ENCODE peak calls at places on chromosomes 1 and 21, in eight cellular contexts. One of them, this sample, is unnamed.

GRCh38 chr1:39418223-39418622 is 73.2 kb upstream of the BMP8A start:
- DNase-seq in heart right ventricle: no peak
- DNase-seq in fibroblast of gingiva: no peak
- DNase-seq in central memory CD4-positive, alpha-beta T cell: no peak
- DNase-seq in LoVo: no peak
- DNase-seq in WERI-Rb-1: no peak
- DNase-seq in stimulated activated CD4-positive, alpha-beta T cell treated with anti-CD3 and anti-CD28 coated beads, Interleukin-12 subunit alpha, Interleukin-12 subunit beta, amount 100 ng/mL, for 4 hours: no peak
- DNase-seq in LHCN-M2: peak; percentile 31
- DNase-seq in this sample: no peak

GRCh38 chr1:187621961-187622360 is 793.2 kb downstream of the PLA2G4A start:
- DNase-seq in heart right ventricle: no peak
- DNase-seq in fibroblast of gingiva: no peak
- DNase-seq in central memory CD4-positive, alpha-beta T cell: no peak
- DNase-seq in LoVo: no peak
- DNase-seq in WERI-Rb-1: no peak
- DNase-seq in stimulated activated CD4-positive, alpha-beta T cell treated with anti-CD3 and anti-CD28 coated beads, Interleukin-12 subunit alpha, Interleukin-12 subunit beta, amount 100 ng/mL, for 4 hours: no peak
- DNase-seq in LHCN-M2: peak; percentile 80
- DNase-seq in this sample: no peak

GRCh38 chr1:173193639-173194038 is 13.5 kb downstream of the TNFSF4 start:
- DNase-seq in heart right ventricle: no peak
- DNase-seq in fibroblast of gingiva: peak; percentile 71
- DNase-seq in central memory CD4-positive, alpha-beta T cell: no peak
- DNase-seq in LoVo: no peak
- DNase-seq in WERI-Rb-1: no peak
- DNase-seq in stimulated activated CD4-positive, alpha-beta T cell treated with anti-CD3 and anti-CD28 coated beads, Interleukin-12 subunit alpha, Interleukin-12 subunit beta, amount 100 ng/mL, for 4 hours: no peak
- DNase-seq in LHCN-M2: peak; percentile 97
- DNase-seq in this sample: no peak

GRCh38 chr21:28336299-28336698 is 656.4 kb downstream of the LTN1 start:
- DNase-seq in heart right ventricle: no peak
- DNase-seq in fibroblast of gingiva: peak; percentile 87
- DNase-seq in central memory CD4-positive, alpha-beta T cell: no peak
- DNase-seq in LoVo: no peak
- DNase-seq in WERI-Rb-1: no peak
- DNase-seq in stimulated activated CD4-positive, alpha-beta T cell treated with anti-CD3 and anti-CD28 coated beads, Interleukin-12 subunit alpha, Interleukin-12 subunit beta, amount 100 ng/mL, for 4 hours: no peak
- DNase-seq in LHCN-M2: peak; percentile 68
- DNase-seq in this sample: no peak

GRCh38 chr21:43728467-43729390 is 9.8 kb downstream of the PDXK start:
- DNase-seq in heart right ventricle: peak; percentile 94
- DNase-seq in fibroblast of gingiva: peak; percentile 95
- DNase-seq in central memory CD4-positive, alpha-beta T cell: peak; percentile 81
- DNase-seq in LoVo: no peak
- DNase-seq in WERI-Rb-1: peak; percentile 97
- DNase-seq in stimulated activated CD4-positive, alpha-beta T cell treated with anti-CD3 and anti-CD28 coated beads, Interleukin-12 subunit alpha, Interleukin-12 subunit beta, amount 100 ng/mL, for 4 hours: peak; percentile 73
- DNase-seq in LHCN-M2: peak; percentile 97
- DNase-seq in this sample: peak; percentile 82

GRCh38 chr21:42913461-42913860 is 12.0 kb downstream of the ERVH48-1 start:
- DNase-seq in heart right ventricle: no peak
- DNase-seq in fibroblast of gingiva: peak; percentile 67
- DNase-seq in central memory CD4-positive, alpha-beta T cell: no peak
- DNase-seq in LoVo: no peak
- DNase-seq in WERI-Rb-1: no peak
- DNase-seq in stimulated activated CD4-positive, alpha-beta T cell treated with anti-CD3 and anti-CD28 coated beads, Interleukin-12 subunit alpha, Interleukin-12 subunit beta, amount 100 ng/mL, for 4 hours: no peak
- DNase-seq in LHCN-M2: no peak
- DNase-seq in this sample: no peak

GRCh38 chr1:52662645-52663313 is 29.8 kb downstream of the SHISAL2A start:
- DNase-seq in heart right ventricle: no peak
- DNase-seq in fibroblast of gingiva: peak; percentile 81
- DNase-seq in central memory CD4-positive, alpha-beta T cell: no peak
- DNase-seq in LoVo: peak; percentile 40
- DNase-seq in WERI-Rb-1: peak; percentile 52
- DNase-seq in stimulated activated CD4-positive, alpha-beta T cell treated with anti-CD3 and anti-CD28 coated beads, Interleukin-12 subunit alpha, Interleukin-12 subunit beta, amount 100 ng/mL, for 4 hours: no peak
- DNase-seq in LHCN-M2: peak; percentile 68
- DNase-seq in this sample: no peak

GRCh38 chr1:153963850-153964331 is 554 bp upstream of the SLC39A1 start:
- DNase-seq in heart right ventricle: no peak
- DNase-seq in fibroblast of gingiva: no peak
- DNase-seq in central memory CD4-positive, alpha-beta T cell: no peak
- DNase-seq in LoVo: peak; percentile 80
- DNase-seq in WERI-Rb-1: peak; percentile 86
- DNase-seq in stimulated activated CD4-positive, alpha-beta T cell treated with anti-CD3 and anti-CD28 coated beads, Interleukin-12 subunit alpha, Interleukin-12 subunit beta, amount 100 ng/mL, for 4 hours: no peak
- DNase-seq in LHCN-M2: no peak
- DNase-seq in this sample: no peak

GRCh38 chr1:177334276-177334675 is 163.5 kb downstream of the BRINP2 start:
- DNase-seq in heart right ventricle: no peak
- DNase-seq in fibroblast of gingiva: no peak
- DNase-seq in central memory CD4-positive, alpha-beta T cell: no peak
- DNase-seq in LoVo: no peak
- DNase-seq in WERI-Rb-1: no peak
- DNase-seq in stimulated activated CD4-positive, alpha-beta T cell treated with anti-CD3 and anti-CD28 coated beads, Interleukin-12 subunit alpha, Interleukin-12 subunit beta, amount 100 ng/mL, for 4 hours: no peak
- DNase-seq in LHCN-M2: no peak
- DNase-seq in this sample: no peak

GRCh38 chr1:184541537-184542152 is 154.8 kb downstream of the C1orf21 start:
- DNase-seq in heart right ventricle: no peak
- DNase-seq in fibroblast of gingiva: no peak
- DNase-seq in central memory CD4-positive, alpha-beta T cell: no peak
- DNase-seq in LoVo: no peak
- DNase-seq in WERI-Rb-1: no peak
- DNase-seq in stimulated activated CD4-positive, alpha-beta T cell treated with anti-CD3 and anti-CD28 coated beads, Interleukin-12 subunit alpha, Interleukin-12 subunit beta, amount 100 ng/mL, for 4 hours: no peak
- DNase-seq in LHCN-M2: no peak
- DNase-seq in this sample: no peak

GRCh38 chr21:46369520-46370235 is 45.7 kb downstream of the PCNT start:
- DNase-seq in heart right ventricle: no peak
- DNase-seq in fibroblast of gingiva: no peak
- DNase-seq in central memory CD4-positive, alpha-beta T cell: no peak
- DNase-seq in LoVo: no peak
- DNase-seq in WERI-Rb-1: no peak
- DNase-seq in stimulated activated CD4-positive, alpha-beta T cell treated with anti-CD3 and anti-CD28 coated beads, Interleukin-12 subunit alpha, Interleukin-12 subunit beta, amount 100 ng/mL, for 4 hours: no peak
- DNase-seq in LHCN-M2: no peak
- DNase-seq in this sample: no peak

GRCh38 chr1:231211005-231211857 is 29.8 kb upstream of the GNPAT start:
- DNase-seq in heart right ventricle: peak; percentile 79
- DNase-seq in fibroblast of gingiva: peak; percentile 29
- DNase-seq in central memory CD4-positive, alpha-beta T cell: peak; percentile 78
- DNase-seq in LoVo: peak; percentile 84
- DNase-seq in WERI-Rb-1: peak; percentile 93
- DNase-seq in stimulated activated CD4-positive, alpha-beta T cell treated with anti-CD3 and anti-CD28 coated beads, Interleukin-12 subunit alpha, Interleukin-12 subunit beta, amount 100 ng/mL, for 4 hours: peak; percentile 90
- DNase-seq in LHCN-M2: peak; percentile 46
- DNase-seq in this sample: peak; percentile 88

GRCh38 chr1:95286479-95286878 is 52.5 kb downstream of the RWDD3 start:
- DNase-seq in heart right ventricle: no peak
- DNase-seq in fibroblast of gingiva: no peak
- DNase-seq in central memory CD4-positive, alpha-beta T cell: no peak
- DNase-seq in LoVo: no peak
- DNase-seq in WERI-Rb-1: no peak
- DNase-seq in stimulated activated CD4-positive, alpha-beta T cell treated with anti-CD3 and anti-CD28 coated beads, Interleukin-12 subunit alpha, Interleukin-12 subunit beta, amount 100 ng/mL, for 4 hours: no peak
- DNase-seq in LHCN-M2: no peak
- DNase-seq in this sample: no peak

GRCh38 chr1:181179980-181180964 is 91.8 kb downstream of the IER5 start:
- DNase-seq in heart right ventricle: peak; percentile 58
- DNase-seq in fibroblast of gingiva: peak; percentile 66
- DNase-seq in central memory CD4-positive, alpha-beta T cell: peak; percentile 19
- DNase-seq in LoVo: no peak
- DNase-seq in WERI-Rb-1: peak; percentile 16
- DNase-seq in stimulated activated CD4-positive, alpha-beta T cell treated with anti-CD3 and anti-CD28 coated beads, Interleukin-12 subunit alpha, Interleukin-12 subunit beta, amount 100 ng/mL, for 4 hours: no peak
- DNase-seq in LHCN-M2: peak; percentile 67
- DNase-seq in this sample: peak; percentile 51

GRCh38 chr1:152479792-152480595 is 30.6 kb upstream of the LCE5A start:
- DNase-seq in heart right ventricle: peak; percentile 23
- DNase-seq in fibroblast of gingiva: no peak
- DNase-seq in central memory CD4-positive, alpha-beta T cell: peak; percentile 51
- DNase-seq in LoVo: peak; percentile 12
- DNase-seq in WERI-Rb-1: peak; percentile 89
- DNase-seq in stimulated activated CD4-positive, alpha-beta T cell treated with anti-CD3 and anti-CD28 coated beads, Interleukin-12 subunit alpha, Interleukin-12 subunit beta, amount 100 ng/mL, for 4 hours: peak; percentile 51
- DNase-seq in LHCN-M2: peak; percentile 28
- DNase-seq in this sample: no peak

GRCh38 chr1:95640746-95641145 is 406.7 kb downstream of the RWDD3 start:
- DNase-seq in heart right ventricle: no peak
- DNase-seq in fibroblast of gingiva: no peak
- DNase-seq in central memory CD4-positive, alpha-beta T cell: no peak
- DNase-seq in LoVo: no peak
- DNase-seq in WERI-Rb-1: no peak
- DNase-seq in stimulated activated CD4-positive, alpha-beta T cell treated with anti-CD3 and anti-CD28 coated beads, Interleukin-12 subunit alpha, Interleukin-12 subunit beta, amount 100 ng/mL, for 4 hours: no peak
- DNase-seq in LHCN-M2: no peak
- DNase-seq in this sample: no peak

GRCh38 chr1:23777979-23778814 is at the start of gene PITHD1:
- DNase-seq in heart right ventricle: peak; percentile 81
- DNase-seq in fibroblast of gingiva: peak; percentile 76
- DNase-seq in central memory CD4-positive, alpha-beta T cell: peak; percentile 83
- DNase-seq in LoVo: peak; percentile 88
- DNase-seq in WERI-Rb-1: peak; percentile 81
- DNase-seq in stimulated activated CD4-positive, alpha-beta T cell treated with anti-CD3 and anti-CD28 coated beads, Interleukin-12 subunit alpha, Interleukin-12 subunit beta, amount 100 ng/mL, for 4 hours: peak; percentile 70
- DNase-seq in LHCN-M2: peak; percentile 70
- DNase-seq in this sample: peak; percentile 80

GRCh38 chr1:245960171-245960570 is 546.9 kb downstream of the SMYD3 start:
- DNase-seq in heart right ventricle: no peak
- DNase-seq in fibroblast of gingiva: no peak
- DNase-seq in central memory CD4-positive, alpha-beta T cell: no peak
- DNase-seq in LoVo: no peak
- DNase-seq in WERI-Rb-1: no peak
- DNase-seq in stimulated activated CD4-positive, alpha-beta T cell treated with anti-CD3 and anti-CD28 coated beads, Interleukin-12 subunit alpha, Interleukin-12 subunit beta, amount 100 ng/mL, for 4 hours: no peak
- DNase-seq in LHCN-M2: no peak
- DNase-seq in this sample: no peak

GRCh38 chr1:206449566-206449965 is 20.7 kb upstream of the IKBKE start:
- DNase-seq in heart right ventricle: no peak
- DNase-seq in fibroblast of gingiva: no peak
- DNase-seq in central memory CD4-positive, alpha-beta T cell: no peak
- DNase-seq in LoVo: no peak
- DNase-seq in WERI-Rb-1: no peak
- DNase-seq in stimulated activated CD4-positive, alpha-beta T cell treated with anti-CD3 and anti-CD28 coated beads, Interleukin-12 subunit alpha, Interleukin-12 subunit beta, amount 100 ng/mL, for 4 hours: no peak
- DNase-seq in LHCN-M2: no peak
- DNase-seq in this sample: no peak

GRCh38 chr1:30786264-30786991 is 28.9 kb upstream of the LAPTM5 start:
- DNase-seq in heart right ventricle: peak; percentile 47
- DNase-seq in fibroblast of gingiva: no peak
- DNase-seq in central memory CD4-positive, alpha-beta T cell: no peak
- DNase-seq in LoVo: no peak
- DNase-seq in WERI-Rb-1: no peak
- DNase-seq in stimulated activated CD4-positive, alpha-beta T cell treated with anti-CD3 and anti-CD28 coated beads, Interleukin-12 subunit alpha, Interleukin-12 subunit beta, amount 100 ng/mL, for 4 hours: no peak
- DNase-seq in LHCN-M2: no peak
- DNase-seq in this sample: no peak

GRCh38 chr21:45252448-45252925 is 35.2 kb downstream of the POFUT2 start:
- DNase-seq in heart right ventricle: no peak
- DNase-seq in fibroblast of gingiva: no peak
- DNase-seq in central memory CD4-positive, alpha-beta T cell: no peak
- DNase-seq in LoVo: no peak
- DNase-seq in WERI-Rb-1: no peak
- DNase-seq in stimulated activated CD4-positive, alpha-beta T cell treated with anti-CD3 and anti-CD28 coated beads, Interleukin-12 subunit alpha, Interleukin-12 subunit beta, amount 100 ng/mL, for 4 hours: no peak
- DNase-seq in LHCN-M2: no peak
- DNase-seq in this sample: no peak

GRCh38 chr1:84375965-84376910 is 22.0 kb upstream of the DNASE2B start:
- DNase-seq in heart right ventricle: no peak
- DNase-seq in fibroblast of gingiva: no peak
- DNase-seq in central memory CD4-positive, alpha-beta T cell: no peak
- DNase-seq in LoVo: no peak
- DNase-seq in WERI-Rb-1: no peak
- DNase-seq in stimulated activated CD4-positive, alpha-beta T cell treated with anti-CD3 and anti-CD28 coated beads, Interleukin-12 subunit alpha, Interleukin-12 subunit beta, amount 100 ng/mL, for 4 hours: no peak
- DNase-seq in LHCN-M2: no peak
- DNase-seq in this sample: no peak

GRCh38 chr1:40078512-40079333 is 18.3 kb downstream of the PPT1 start:
- DNase-seq in heart right ventricle: no peak
- DNase-seq in fibroblast of gingiva: peak; percentile 30
- DNase-seq in central memory CD4-positive, alpha-beta T cell: peak; percentile 42
- DNase-seq in LoVo: peak; percentile 61
- DNase-seq in WERI-Rb-1: peak; percentile 67
- DNase-seq in stimulated activated CD4-positive, alpha-beta T cell treated with anti-CD3 and anti-CD28 coated beads, Interleukin-12 subunit alpha, Interleukin-12 subunit beta, amount 100 ng/mL, for 4 hours: peak; percentile 20
- DNase-seq in LHCN-M2: peak; percentile 69
- DNase-seq in this sample: peak; percentile 69

GRCh38 chr1:66438062-66438970 is 95.6 kb upstream of the SGIP1 start:
- DNase-seq in heart right ventricle: no peak
- DNase-seq in fibroblast of gingiva: no peak
- DNase-seq in central memory CD4-positive, alpha-beta T cell: no peak
- DNase-seq in LoVo: no peak
- DNase-seq in WERI-Rb-1: no peak
- DNase-seq in stimulated activated CD4-positive, alpha-beta T cell treated with anti-CD3 and anti-CD28 coated beads, Interleukin-12 subunit alpha, Interleukin-12 subunit beta, amount 100 ng/mL, for 4 hours: no peak
- DNase-seq in LHCN-M2: peak; percentile 49
- DNase-seq in this sample: no peak

GRCh38 chr21:32584472-32584871 is 851 bp downstream of the TCP10L start:
- DNase-seq in heart right ventricle: no peak
- DNase-seq in fibroblast of gingiva: no peak
- DNase-seq in central memory CD4-positive, alpha-beta T cell: no peak
- DNase-seq in LoVo: no peak
- DNase-seq in WERI-Rb-1: no peak
- DNase-seq in stimulated activated CD4-positive, alpha-beta T cell treated with anti-CD3 and anti-CD28 coated beads, Interleukin-12 subunit alpha, Interleukin-12 subunit beta, amount 100 ng/mL, for 4 hours: no peak
- DNase-seq in LHCN-M2: no peak
- DNase-seq in this sample: no peak

GRCh38 chr1:228048120-228048519 is 34.4 kb upstream of the ARF1 start:
- DNase-seq in heart right ventricle: no peak
- DNase-seq in fibroblast of gingiva: no peak
- DNase-seq in central memory CD4-positive, alpha-beta T cell: no peak
- DNase-seq in LoVo: no peak
- DNase-seq in WERI-Rb-1: no peak
- DNase-seq in stimulated activated CD4-positive, alpha-beta T cell treated with anti-CD3 and anti-CD28 coated beads, Interleukin-12 subunit alpha, Interleukin-12 subunit beta, amount 100 ng/mL, for 4 hours: no peak
- DNase-seq in LHCN-M2: no peak
- DNase-seq in this sample: no peak

GRCh38 chr21:46608672-46609111 is 3.8 kb upstream of the S100B start:
- DNase-seq in heart right ventricle: no peak
- DNase-seq in fibroblast of gingiva: no peak
- DNase-seq in central memory CD4-positive, alpha-beta T cell: no peak
- DNase-seq in LoVo: no peak
- DNase-seq in WERI-Rb-1: no peak
- DNase-seq in stimulated activated CD4-positive, alpha-beta T cell treated with anti-CD3 and anti-CD28 coated beads, Interleukin-12 subunit alpha, Interleukin-12 subunit beta, amount 100 ng/mL, for 4 hours: no peak
- DNase-seq in LHCN-M2: no peak
- DNase-seq in this sample: no peak

GRCh38 chr1:201348211-201348566 is 29.3 kb downstream of the TNNT2 start:
- DNase-seq in heart right ventricle: no peak
- DNase-seq in fibroblast of gingiva: peak; percentile 19
- DNase-seq in central memory CD4-positive, alpha-beta T cell: no peak
- DNase-seq in LoVo: peak; percentile 53
- DNase-seq in WERI-Rb-1: peak; percentile 88
- DNase-seq in stimulated activated CD4-positive, alpha-beta T cell treated with anti-CD3 and anti-CD28 coated beads, Interleukin-12 subunit alpha, Interleukin-12 subunit beta, amount 100 ng/mL, for 4 hours: peak; percentile 4
- DNase-seq in LHCN-M2: peak; percentile 61
- DNase-seq in this sample: no peak

GRCh38 chr1:100077525-100077924 is 55.2 kb downstream of the SASS6 start:
- DNase-seq in heart right ventricle: no peak
- DNase-seq in fibroblast of gingiva: no peak
- DNase-seq in central memory CD4-positive, alpha-beta T cell: no peak
- DNase-seq in LoVo: no peak
- DNase-seq in WERI-Rb-1: no peak
- DNase-seq in stimulated activated CD4-positive, alpha-beta T cell treated with anti-CD3 and anti-CD28 coated beads, Interleukin-12 subunit alpha, Interleukin-12 subunit beta, amount 100 ng/mL, for 4 hours: no peak
- DNase-seq in LHCN-M2: no peak
- DNase-seq in this sample: no peak

GRCh38 chr1:109807822-109808680 is 44.3 kb upstream of the EPS8L3 start:
- DNase-seq in heart right ventricle: no peak
- DNase-seq in fibroblast of gingiva: no peak
- DNase-seq in central memory CD4-positive, alpha-beta T cell: no peak
- DNase-seq in LoVo: peak; percentile 44
- DNase-seq in WERI-Rb-1: no peak
- DNase-seq in stimulated activated CD4-positive, alpha-beta T cell treated with anti-CD3 and anti-CD28 coated beads, Interleukin-12 subunit alpha, Interleukin-12 subunit beta, amount 100 ng/mL, for 4 hours: no peak
- DNase-seq in LHCN-M2: peak; percentile 51
- DNase-seq in this sample: no peak

GRCh38 chr1:154707901-154708514 is 100.0 kb upstream of the ADAR start:
- DNase-seq in heart right ventricle: no peak
- DNase-seq in fibroblast of gingiva: no peak
- DNase-seq in central memory CD4-positive, alpha-beta T cell: no peak
- DNase-seq in LoVo: no peak
- DNase-seq in WERI-Rb-1: no peak
- DNase-seq in stimulated activated CD4-positive, alpha-beta T cell treated with anti-CD3 and anti-CD28 coated beads, Interleukin-12 subunit alpha, Interleukin-12 subunit beta, amount 100 ng/mL, for 4 hours: no peak
- DNase-seq in LHCN-M2: no peak
- DNase-seq in this sample: no peak

GRCh38 chr1:65264197-65264929 is 45.0 kb upstream of the DNAJC6 start:
- DNase-seq in heart right ventricle: no peak
- DNase-seq in fibroblast of gingiva: peak; percentile 69
- DNase-seq in central memory CD4-positive, alpha-beta T cell: no peak
- DNase-seq in LoVo: no peak
- DNase-seq in WERI-Rb-1: peak; percentile 51
- DNase-seq in stimulated activated CD4-positive, alpha-beta T cell treated with anti-CD3 and anti-CD28 coated beads, Interleukin-12 subunit alpha, Interleukin-12 subunit beta, amount 100 ng/mL, for 4 hours: no peak
- DNase-seq in LHCN-M2: peak; percentile 73
- DNase-seq in this sample: no peak

GRCh38 chr1:18836654-18837053 is 22.8 kb downstream of the TAS1R2 start:
- DNase-seq in heart right ventricle: no peak
- DNase-seq in fibroblast of gingiva: no peak
- DNase-seq in central memory CD4-positive, alpha-beta T cell: no peak
- DNase-seq in LoVo: no peak
- DNase-seq in WERI-Rb-1: no peak
- DNase-seq in stimulated activated CD4-positive, alpha-beta T cell treated with anti-CD3 and anti-CD28 coated beads, Interleukin-12 subunit alpha, Interleukin-12 subunit beta, amount 100 ng/mL, for 4 hours: no peak
- DNase-seq in LHCN-M2: no peak
- DNase-seq in this sample: no peak

GRCh38 chr1:194816859-194817258 is 1630.4 kb upstream of the B3GALT2 start:
- DNase-seq in heart right ventricle: no peak
- DNase-seq in fibroblast of gingiva: no peak
- DNase-seq in central memory CD4-positive, alpha-beta T cell: no peak
- DNase-seq in LoVo: no peak
- DNase-seq in WERI-Rb-1: no peak
- DNase-seq in stimulated activated CD4-positive, alpha-beta T cell treated with anti-CD3 and anti-CD28 coated beads, Interleukin-12 subunit alpha, Interleukin-12 subunit beta, amount 100 ng/mL, for 4 hours: no peak
- DNase-seq in LHCN-M2: no peak
- DNase-seq in this sample: no peak